ENCODE peak calls at places on chromosomes 6 and 20, in four cellular contexts. L is neural progenitor cell, G is fibroblast of lung, R is AG04449. E is an unnamed sample.

GRCh38 chr6:30875244-30876038 is 8.9 kb upstream of the DDR1 start:
- DNase-seq in R (no peak), G (no peak), L (no peak), E (no peak)

GRCh38 chr20:48433178-48433577 is 394.6 kb downstream of the PREX1 start:
- DNase-seq in L (no peak), G (no peak), R (no peak), E (no peak)

GRCh38 chr20:62716198-62716940 is 7.7 kb downstream of the NTSR1 start:
- DNase-seq in G (peak; percentile 26), L (no peak), R (no peak), E (no peak)

GRCh38 chr6:83057705-83058321 is 7.8 kb downstream of the UBE3D start:
- DNase-seq in G (peak; percentile 26), L (peak; percentile 70), R (no peak), E (no peak)

GRCh38 chr6:158926429-158926828 is 73.6 kb downstream of the RSPH3 start:
- DNase-seq in L (no peak), G (peak; percentile 87), R (peak; percentile 38), E (peak; percentile 16)

GRCh38 chr6:145669627-145670034 is 65.7 kb downstream of the EPM2A start:
- DNase-seq in L (no peak), R (peak; percentile 57), G (peak; percentile 83), E (peak; percentile 14)

GRCh38 chr20:62145688-62146018 is 2.1 kb downstream of the SS18L1 start:
- DNase-seq in G (no peak), R (no peak), L (no peak), E (no peak)

GRCh38 chr6:33958208-33958862 is 154.5 kb upstream of the MLN start:
- DNase-seq in R (no peak), G (no peak), L (peak; percentile 77), E (no peak)

GRCh38 chr6:121548146-121548545 is 112.7 kb downstream of the GJA1 start:
- DNase-seq in R (no peak), L (no peak), G (no peak), E (peak; percentile 44)

GRCh38 chr6:157518399-157519250 is 137.6 kb downstream of the ZDHHC14 start:
- DNase-seq in G (no peak), R (peak; percentile 16), L (no peak), E (no peak)

GRCh38 chr6:153117986-153118886 is 12.8 kb downstream of the RGS17 start:
- DNase-seq in G (peak; percentile 79), L (no peak), R (peak; percentile 31), E (peak; percentile 35)

GRCh38 chr6:116190550-116190949 is 63.3 kb downstream of the TSPYL4 start:
- DNase-seq in G (peak; percentile 97), L (no peak), R (peak; percentile 75), E (peak; percentile 80)

GRCh38 chr20:29873946-29874345 is 1383.5 kb upstream of the DEFB115 start:
- DNase-seq in L (peak; percentile 82), R (no peak), G (peak; percentile 49), E (no peak)

GRCh38 chr20:15332711-15333160 is 995.3 kb upstream of the FLRT3 start:
- DNase-seq in L (no peak), R (no peak), G (no peak), E (no peak)

GRCh38 chr6:110853754-110854477 is 20.7 kb upstream of the AMD1 start:
- DNase-seq in G (no peak), L (no peak), R (no peak), E (no peak)

GRCh38 chr20:57834306-57834863 is 124.6 kb upstream of the PMEPA1 start:
- DNase-seq in R (no peak), L (no peak), G (no peak), E (no peak)

GRCh38 chr6:107976267-107976783 is 18.3 kb upstream of the SEC63 start:
- DNase-seq in L (no peak), G (no peak), R (no peak), E (no peak)

GRCh38 chr6:74931567-74931966 is 274.3 kb downstream of the COL12A1 start:
- DNase-seq in L (no peak), G (peak; percentile 91), R (peak; percentile 90), E (peak; percentile 93)

GRCh38 chr20:25275813-25276532 is 28.1 kb downstream of the PYGB start:
- DNase-seq in L (no peak), G (no peak), R (no peak), E (no peak)

GRCh38 chr20:33909331-33909921 is 84.3 kb upstream of the RALY start:
- DNase-seq in G (peak; percentile 99), L (no peak), R (peak; percentile 80), E (peak; percentile 91)

GRCh38 chr6:36984581-36985383 is 1.2 kb downstream of the MTCH1 start:
- DNase-seq in L (peak; percentile 84), R (peak; percentile 28), G (peak; percentile 79), E (peak; percentile 23)

GRCh38 chr6:21305827-21306469 is 287.6 kb upstream of the SOX4 start:
- DNase-seq in G (peak; percentile 30), L (no peak), R (peak; percentile 12), E (peak; percentile 70)

GRCh38 chr6:32604434-32604877 is 14.8 kb upstream of the HLA-DRB1 start:
- DNase-seq in G (no peak), L (no peak), R (no peak), E (no peak)

GRCh38 chr20:49594143-49594928 is 26.4 kb upstream of the PTGIS start:
- DNase-seq in G (peak; percentile 77), L (no peak), R (no peak), E (peak; percentile 92)

GRCh38 chr20:45061244-45061643 is 39.7 kb downstream of the KCNS1 start:
- DNase-seq in G (peak; percentile 96), L (no peak), R (peak; percentile 61), E (peak; percentile 72)

GRCh38 chr20:50561379-50562078 is 51.3 kb downstream of the PTPN1 start:
- DNase-seq in R (peak; percentile 87), G (peak; percentile 99), L (no peak), E (peak; percentile 84)

GRCh38 chr20:20217626-20218025 is 150.3 kb upstream of the INSM1 start:
- DNase-seq in R (no peak), L (peak; percentile 76), G (no peak), E (no peak)

GRCh38 chr20:38115896-38116295 is 49.2 kb downstream of the TGM2 start:
- DNase-seq in L (no peak), R (no peak), G (no peak), E (no peak)

GRCh38 chr6:36510365-36510764 is 36.9 kb downstream of the STK38 start:
- DNase-seq in L (no peak), R (no peak), G (no peak), E (no peak)

GRCh38 chr6:133187657-133188453 is 53.3 kb upstream of the EYA4 start:
- DNase-seq in G (peak; percentile 80), L (no peak), R (peak; percentile 1), E (no peak)

GRCh38 chr20:35603695-35604443 is 11.8 kb upstream of the SPAG4 start:
- DNase-seq in L (no peak), G (no peak), R (no peak), E (no peak)

GRCh38 chr6:78538002-78538401 is 329.3 kb upstream of the IRAK1BP1 start:
- DNase-seq in R (no peak), G (peak; percentile 55), L (no peak), E (no peak)

DNA sequence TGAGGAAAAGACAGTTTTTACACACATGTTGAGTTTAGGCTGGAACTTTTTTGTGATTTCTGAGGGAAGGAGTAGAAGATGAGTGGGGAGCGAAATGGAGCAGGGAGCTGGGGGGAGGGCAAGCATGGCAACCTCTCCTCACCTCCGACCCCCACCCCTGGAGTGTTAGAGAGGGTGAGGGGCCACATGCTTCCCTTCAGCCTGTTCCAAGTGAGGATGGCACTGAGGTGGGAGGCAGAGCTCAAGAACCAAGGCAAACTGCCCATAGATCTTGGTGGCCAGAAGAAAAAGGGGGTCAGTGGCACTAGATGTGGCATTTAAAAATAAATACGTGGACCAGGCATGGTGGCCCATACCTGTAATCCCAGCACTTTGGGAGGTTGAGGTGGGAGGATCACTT is 4.8 kb downstream of the TTBK1 start:
- DNase-seq in R (no peak), G (no peak), L (no peak), E (no peak)
- H3K4me3 ChIP-seq in R (no peak overlapping the region), G (no peak overlapping the region), L (peak overlapping the region; percentile 91), E (no peak overlapping the region)

GRCh38 chr6:90250405-90250804 is 46.2 kb downstream of the BACH2 start:
- DNase-seq in R (no peak), L (no peak), G (no peak), E (no peak)
- H3K4me3 ChIP-seq in R (no peak overlapping the region), L (no peak overlapping the region), G (no peak overlapping the region), E (no peak overlapping the region)

GRCh38 chr20:8020314-8021079 is 936 bp upstream of the TMX4 start:
- DNase-seq in R (no peak), L (no peak), G (peak; percentile 23), E (no peak)
- H3K4me3 ChIP-seq in R (no peak overlapping the region), L (peak overlapping the region; percentile 61), G (peak overlapping the region; percentile 72), E (no peak overlapping the region)

DNA sequence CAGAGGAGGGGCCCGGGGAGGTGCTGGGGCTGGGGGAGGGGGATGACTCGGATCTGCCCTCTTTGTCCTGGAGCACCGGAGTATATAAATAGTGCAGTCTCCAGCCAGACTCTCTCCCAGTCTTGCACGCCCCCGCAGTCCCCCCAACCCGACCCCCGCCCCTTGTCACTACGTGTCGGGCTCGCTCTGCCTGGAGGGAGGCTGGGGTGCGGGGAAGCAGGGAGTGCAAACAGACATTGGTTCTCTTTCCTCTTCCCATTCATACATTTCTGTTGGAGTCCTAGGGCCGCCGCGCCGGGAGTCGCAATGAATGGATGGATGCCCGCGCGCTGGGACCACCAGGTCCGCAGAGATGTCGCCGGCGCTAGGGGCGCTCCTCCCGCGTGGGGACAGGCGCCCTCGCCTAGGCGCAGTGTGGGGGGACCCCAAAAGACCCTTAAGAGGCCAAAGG is 179.3 kb downstream of the TBXT start:
- DNase-seq in G (no peak), L (peak; percentile 60), R (no peak), E (no peak)
- H3K4me3 ChIP-seq in G (peak overlapping the region; percentile 58), L (peak overlapping the region; percentile 51), R (peak overlapping the region; percentile 66), E (peak overlapping the region; percentile 19)

GRCh38 chr20:833121-833449 is 430 bp upstream of the FAM110A start:
- DNase-seq in L (no peak), R (no peak), G (no peak), E (no peak)
- H3K4me3 ChIP-seq in L (peak overlapping the region; percentile 60), R (peak overlapping the region; percentile 87), G (peak overlapping the region; percentile 81), E (peak overlapping the region; percentile 84)

DNA sequence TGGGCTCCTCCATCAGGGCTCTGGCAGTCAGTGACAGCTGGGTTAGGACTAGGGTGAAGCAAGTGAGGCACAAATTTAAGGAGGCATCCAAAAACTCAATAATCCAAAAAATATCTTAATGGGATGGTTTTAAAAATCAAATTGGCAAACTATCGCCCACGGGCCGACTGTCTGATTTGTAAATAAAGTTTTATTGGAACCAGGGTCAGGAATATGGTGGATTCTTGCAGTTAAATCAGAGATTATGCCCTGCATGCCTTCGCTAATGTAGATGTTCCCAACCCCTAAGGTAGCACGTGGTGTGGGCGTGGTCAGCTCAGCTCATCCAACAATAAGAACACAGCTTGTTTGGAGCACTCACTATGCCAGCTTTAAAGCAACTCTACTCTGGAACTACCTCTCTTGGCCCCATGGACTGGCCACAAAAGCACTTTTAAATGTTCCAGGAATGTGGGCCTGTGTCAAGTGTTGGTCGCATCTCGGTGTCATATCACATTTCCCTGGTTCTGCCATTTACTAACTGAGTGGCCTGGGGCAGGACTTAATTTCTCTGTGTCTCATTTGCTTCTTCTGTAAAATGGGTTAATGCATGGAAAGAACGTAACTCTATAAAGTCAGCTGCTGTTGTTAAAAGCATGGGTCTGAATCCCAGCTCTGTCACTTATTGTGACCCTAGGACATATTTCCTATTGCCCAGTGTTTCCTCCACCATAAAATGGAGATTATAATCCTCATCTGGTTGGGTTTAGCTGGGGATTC is 7.0 kb downstream of the TP53RK start:
- DNase-seq in R (no peak), G (no peak), L (peak; percentile 24), E (no peak)
- H3K4me3 ChIP-seq in R (no peak overlapping the region), G (peak overlapping the region; percentile 89), L (no peak overlapping the region), E (no peak overlapping the region)

E was measured in AG09309.